ENCODE peak calls at places on chromosomes 4 and X, in seven cellular contexts. One of them, this sample, is unnamed.

GRCh38 chr4:3013839-3014350 is 50.5 kb downstream of the GRK4 start:
- DNase-seq in fibroblast of lung: no peak
- DNase-seq in bronchial epithelial cell: no peak
- DNase-seq in adrenal gland: no peak
- DNase-seq in IMR-90: no peak
- DNase-seq in right atrium auricular region: no peak
- DNase-seq in stomach: peak; percentile 73
- DNase-seq in this sample: no peak

GRCh38 chr4:187059031-187059430 is 335.4 kb upstream of the FAT1 start:
- DNase-seq in IMR-90: no peak
- DNase-seq in stomach: no peak
- DNase-seq in bronchial epithelial cell: no peak
- DNase-seq in fibroblast of lung: no peak
- DNase-seq in adrenal gland: no peak
- DNase-seq in right atrium auricular region: no peak
- DNase-seq in this sample: no peak

GRCh38 chrX:46383006-46383405 is 162.2 kb downstream of the ZNF674 start:
- DNase-seq in bronchial epithelial cell: no peak
- DNase-seq in stomach: no peak
- DNase-seq in right atrium auricular region: no peak
- DNase-seq in IMR-90: no peak
- DNase-seq in adrenal gland: no peak
- DNase-seq in fibroblast of lung: no peak
- DNase-seq in this sample: no peak

GRCh38 chr4:112953295-112953694 is 96.2 kb upstream of the ANK2 start:
- DNase-seq in bronchial epithelial cell: no peak
- DNase-seq in stomach: no peak
- DNase-seq in adrenal gland: no peak
- DNase-seq in IMR-90: no peak
- DNase-seq in right atrium auricular region: no peak
- DNase-seq in fibroblast of lung: no peak
- DNase-seq in this sample: no peak

GRCh38 chrX:500481-501010 is 113.8 kb upstream of the PPP2R3B start:
- DNase-seq in fibroblast of lung: no peak
- DNase-seq in IMR-90: no peak
- DNase-seq in stomach: no peak
- DNase-seq in right atrium auricular region: peak; percentile 9
- DNase-seq in bronchial epithelial cell: no peak
- DNase-seq in adrenal gland: no peak
- DNase-seq in this sample: no peak

GRCh38 chrX:151745651-151746050 is 11.1 kb downstream of the CNGA2 start:
- DNase-seq in IMR-90: no peak
- DNase-seq in adrenal gland: no peak
- DNase-seq in fibroblast of lung: no peak
- DNase-seq in right atrium auricular region: peak; percentile 26
- DNase-seq in bronchial epithelial cell: no peak
- DNase-seq in stomach: no peak
- DNase-seq in this sample: no peak

GRCh38 chr4:70895846-70896435 is 6.2 kb upstream of the MOB1B start:
- DNase-seq in bronchial epithelial cell: no peak
- DNase-seq in right atrium auricular region: no peak
- DNase-seq in adrenal gland: no peak
- DNase-seq in stomach: no peak
- DNase-seq in fibroblast of lung: peak; percentile 4
- DNase-seq in IMR-90: no peak
- DNase-seq in this sample: no peak

GRCh38 chr4:173254646-173255045 is 79.5 kb downstream of the HMGB2 start:
- DNase-seq in fibroblast of lung: no peak
- DNase-seq in bronchial epithelial cell: no peak
- DNase-seq in adrenal gland: no peak
- DNase-seq in stomach: no peak
- DNase-seq in IMR-90: no peak
- DNase-seq in right atrium auricular region: no peak
- DNase-seq in this sample: no peak

GRCh38 chr4:183348706-183349659 is 26.8 kb upstream of the CLDN24 start:
- DNase-seq in bronchial epithelial cell: peak; percentile 10
- DNase-seq in adrenal gland: peak; percentile 46
- DNase-seq in fibroblast of lung: peak; percentile 96
- DNase-seq in IMR-90: peak; percentile 95
- DNase-seq in stomach: no peak
- DNase-seq in right atrium auricular region: no peak
- DNase-seq in this sample: no peak

GRCh38 chr4:76605099-76605563 is 170.1 kb downstream of the SHROOM3 start:
- DNase-seq in IMR-90: peak; percentile 40
- DNase-seq in adrenal gland: no peak
- DNase-seq in bronchial epithelial cell: no peak
- DNase-seq in right atrium auricular region: no peak
- DNase-seq in fibroblast of lung: no peak
- DNase-seq in stomach: no peak
- DNase-seq in this sample: peak; percentile 60

GRCh38 chrX:68659385-68659784 is 11.9 kb downstream of the STARD8 start:
- DNase-seq in IMR-90: no peak
- DNase-seq in fibroblast of lung: no peak
- DNase-seq in stomach: no peak
- DNase-seq in right atrium auricular region: no peak
- DNase-seq in adrenal gland: no peak
- DNase-seq in bronchial epithelial cell: no peak
- DNase-seq in this sample: no peak

DNA sequence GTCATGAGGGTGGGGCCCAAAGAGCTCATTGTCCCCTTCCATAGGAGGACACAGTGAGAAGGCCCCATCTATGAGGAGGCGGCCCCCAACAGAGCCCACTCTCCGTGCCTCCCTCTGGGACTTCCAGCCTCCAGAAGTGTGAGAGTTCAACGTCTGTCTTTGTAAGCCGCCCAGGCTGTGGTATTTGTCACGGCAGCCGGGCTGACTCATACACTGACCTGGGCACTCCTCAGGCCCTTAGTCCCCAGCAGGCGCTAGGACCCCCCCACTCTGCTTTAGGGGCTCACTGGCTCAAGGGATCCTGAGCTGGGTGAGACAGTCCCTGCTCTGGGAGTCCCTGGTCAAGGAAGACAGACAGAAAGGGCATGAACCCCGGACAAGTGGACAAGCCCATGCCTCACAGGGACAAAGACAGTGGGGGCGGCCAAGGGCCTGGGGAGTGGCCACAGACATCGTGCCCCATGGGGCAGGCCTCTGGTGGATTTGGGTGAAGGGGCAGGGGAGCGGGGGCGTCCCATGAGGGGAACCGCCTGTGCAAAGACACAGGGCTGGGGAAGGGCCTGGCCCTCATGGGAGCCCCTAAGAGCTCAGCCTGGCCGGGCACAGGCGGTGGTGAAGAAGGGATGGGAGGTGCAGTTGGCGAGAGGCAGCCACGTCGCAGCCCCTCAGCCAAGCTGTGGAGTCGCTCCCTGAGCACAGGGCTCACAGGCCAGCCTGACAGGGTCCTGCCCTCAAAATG is 21.5 kb downstream of the ABLIM2 start:
- DNase-seq in stomach: no peak
- DNase-seq in right atrium auricular region: no peak
- DNase-seq in bronchial epithelial cell: no peak
- DNase-seq in adrenal gland: no peak
- DNase-seq in fibroblast of lung: no peak
- DNase-seq in IMR-90: no peak
- DNase-seq in this sample: no peak
- H3K36me3 ChIP-seq in stomach: no peaks in the 10 kb centered on the region
- H3K36me3 ChIP-seq in right atrium auricular region: no peaks in the 10 kb centered on the region
- H3K36me3 ChIP-seq in bronchial epithelial cell: no peaks in the 10 kb centered on the region
- H3K36me3 ChIP-seq in adrenal gland: no peaks in the 10 kb centered on the region
- H3K36me3 ChIP-seq in fibroblast of lung: no peaks in the 10 kb centered on the region
- H3K36me3 ChIP-seq in IMR-90: no peaks in the 10 kb centered on the region
- H3K36me3 ChIP-seq in this sample: no peaks in the 10 kb centered on the region

GRCh38 chrX:48937065-48937907 is 18.5 kb upstream of the PIM2 start:
- DNase-seq in bronchial epithelial cell: no peak
- DNase-seq in right atrium auricular region: no peak
- DNase-seq in stomach: peak; percentile 72
- DNase-seq in IMR-90: no peak
- DNase-seq in adrenal gland: no peak
- DNase-seq in fibroblast of lung: no peak
- DNase-seq in this sample: no peak
- TF ChIP-seq CTCF in bronchial epithelial cell: no peak
- TF ChIP-seq CTCF in right atrium auricular region: no peak
- TF ChIP-seq CTCF in stomach: no peak
- TF ChIP-seq CTCF in IMR-90: no peak
- TF ChIP-seq CTCF in adrenal gland: no peak
- TF ChIP-seq CTCF in fibroblast of lung: no peak
- TF ChIP-seq CTCF in this sample: no peak

GRCh38 chr4:99845179-99845578 is 28.6 kb downstream of the DAPP1 start:
- DNase-seq in right atrium auricular region: no peak
- DNase-seq in adrenal gland: no peak
- DNase-seq in fibroblast of lung: no peak
- DNase-seq in IMR-90: no peak
- DNase-seq in stomach: no peak
- DNase-seq in bronchial epithelial cell: no peak
- DNase-seq in this sample: no peak
- H3K36me3 ChIP-seq in right atrium auricular region: no peaks in the 10 kb centered on the region
- H3K36me3 ChIP-seq in adrenal gland: no peaks in the 10 kb centered on the region
- H3K36me3 ChIP-seq in fibroblast of lung: no peaks in the 10 kb centered on the region
- H3K36me3 ChIP-seq in IMR-90: no peaks in the 10 kb centered on the region
- H3K36me3 ChIP-seq in stomach: no peaks in the 10 kb centered on the region
- H3K36me3 ChIP-seq in bronchial epithelial cell: peaks cover 9% of the 10 kb centered on the region
- H3K36me3 ChIP-seq in this sample: no peaks in the 10 kb centered on the region

GRCh38 chrX:103442536-103442901 is 66.2 kb downstream of the BEX3 start:
- DNase-seq in stomach: no peak
- DNase-seq in right atrium auricular region: no peak
- DNase-seq in bronchial epithelial cell: peak; percentile 89
- DNase-seq in fibroblast of lung: peak; percentile 79
- DNase-seq in IMR-90: peak; percentile 78
- DNase-seq in adrenal gland: no peak
- DNase-seq in this sample: no peak

GRCh38 chrX:103437147-103437873 is 61.0 kb downstream of the BEX3 start:
- DNase-seq in fibroblast of lung: no peak
- DNase-seq in stomach: no peak
- DNase-seq in bronchial epithelial cell: no peak
- DNase-seq in adrenal gland: no peak
- DNase-seq in IMR-90: peak; percentile 21
- DNase-seq in right atrium auricular region: no peak
- DNase-seq in this sample: no peak

GRCh38 chrX:103439161-103439560 is 62.8 kb downstream of the BEX3 start:
- DNase-seq in fibroblast of lung: no peak
- DNase-seq in right atrium auricular region: no peak
- DNase-seq in bronchial epithelial cell: no peak
- DNase-seq in adrenal gland: no peak
- DNase-seq in IMR-90: no peak
- DNase-seq in stomach: no peak
- DNase-seq in this sample: no peak

GRCh38 chrX:103440621-103441020 is 64.3 kb downstream of the BEX3 start:
- DNase-seq in IMR-90: no peak
- DNase-seq in bronchial epithelial cell: no peak
- DNase-seq in fibroblast of lung: no peak
- DNase-seq in adrenal gland: no peak
- DNase-seq in stomach: no peak
- DNase-seq in right atrium auricular region: no peak
- DNase-seq in this sample: no peak

DNA sequence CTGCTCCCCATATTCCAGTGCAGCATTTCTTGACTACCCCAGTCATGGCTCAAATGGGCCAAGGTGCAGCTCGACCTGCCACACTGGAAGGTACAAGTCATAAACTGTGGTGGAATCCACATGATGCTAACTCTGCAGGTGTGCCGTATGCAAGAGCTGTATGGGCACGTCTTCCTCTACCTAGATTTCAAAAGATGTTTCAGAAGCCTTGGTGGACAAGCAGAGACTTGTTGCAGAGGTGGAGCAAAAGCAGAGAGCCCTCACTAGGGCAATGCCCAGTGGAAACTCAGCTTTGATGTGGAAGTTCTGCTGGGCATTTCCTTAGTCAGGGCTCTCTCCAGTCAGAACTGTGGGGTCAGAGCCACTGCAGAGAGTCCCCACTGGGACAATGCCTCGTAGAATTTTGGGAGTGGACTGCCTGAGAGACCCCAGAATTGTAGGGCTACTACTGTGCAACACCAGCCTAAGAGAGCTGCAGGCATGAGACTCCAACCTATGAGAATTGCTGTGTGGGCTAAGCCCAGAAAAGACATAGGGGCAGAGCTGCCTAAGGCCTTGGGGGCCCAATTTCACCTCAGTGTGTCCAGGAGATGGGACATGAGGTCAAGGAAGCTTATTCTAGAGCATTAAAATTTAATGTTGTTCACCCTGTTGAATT is 65.7 kb downstream of the BEX3 start:
- DNase-seq in bronchial epithelial cell: peak; percentile 94
- DNase-seq in IMR-90: no peak
- DNase-seq in stomach: no peak
- DNase-seq in fibroblast of lung: no peak
- DNase-seq in right atrium auricular region: no peak
- DNase-seq in adrenal gland: no peak
- DNase-seq in this sample: no peak
- TF ChIP-seq CTCF in bronchial epithelial cell: no peak
- TF ChIP-seq CTCF in IMR-90: no peak
- TF ChIP-seq CTCF in stomach: no peak
- TF ChIP-seq CTCF in fibroblast of lung: no peak
- TF ChIP-seq CTCF in right atrium auricular region: no peak
- TF ChIP-seq CTCF in adrenal gland: no peak
- TF ChIP-seq CTCF in this sample: no peak

GRCh38 chrX:130130990-130131389 is 20.7 kb upstream of the ELF4 start:
- DNase-seq in IMR-90: no peak
- DNase-seq in bronchial epithelial cell: no peak
- DNase-seq in stomach: no peak
- DNase-seq in right atrium auricular region: no peak
- DNase-seq in fibroblast of lung: no peak
- DNase-seq in adrenal gland: no peak
- DNase-seq in this sample: no peak
- H3K36me3 ChIP-seq in IMR-90: peaks cover 22% of the 10 kb centered on the region
- H3K36me3 ChIP-seq in bronchial epithelial cell: peaks cover 4% of the 10 kb centered on the region
- H3K36me3 ChIP-seq in stomach: peaks cover 87% of the 10 kb centered on the region
- H3K36me3 ChIP-seq in right atrium auricular region: peaks cover 26% of the 10 kb centered on the region
- H3K36me3 ChIP-seq in fibroblast of lung: no peaks in the 10 kb centered on the region
- H3K36me3 ChIP-seq in adrenal gland: peaks cover 43% of the 10 kb centered on the region
- H3K36me3 ChIP-seq in this sample: peaks cover 89% of the 10 kb centered on the region